ENCODE peak calls at places on chromosomes 7 and 10, in nine cellular contexts. K is DMS153; M is endothelial cell; B is brain microvascular endothelial cell; O is skeletal muscle cell; T is astrocyte of the spinal cord; C is GM10248; Z is AG10803; S is activated CD8-positive, alpha-beta memory T cell treated with anti-CD3 and anti-CD28 coated beads, Interleukin-2, amount 50 U/mL, for 4 hours. Y is an unnamed sample.

GRCh38 chr7:7254908-7255307 is 72.6 kb downstream of the C1GALT1 start:
- DNase-seq in K (no peak), M (no peak), B (no peak), O (no peak), T (no peak), C (no peak), Z (no peak), S (no peak), Y (no peak)

GRCh38 chr10:6108631-6109443 is 20.0 kb downstream of the RBM17 start:
- DNase-seq in K (no peak), M (peak), B (no peak), O (no peak), T (peak), C (peak), Z (peak), S (no peak), Y (peak)

GRCh38 chr7:22445140-22445722 is 54.8 kb downstream of the STEAP1B start:
- DNase-seq in K (peak), M (no peak), B (no peak), O (peak), T (peak), C (peak), Z (peak), S (no peak), Y (no peak)

GRCh38 chr10:19713800-19714525 is 102.3 kb upstream of the PLXDC2 start:
- DNase-seq in K (no peak), M (no peak), B (no peak), O (no peak), T (no peak), C (no peak), Z (no peak), S (no peak), Y (no peak)

GRCh38 chr10:58424176-58424575 is 39.0 kb downstream of the TFAM start:
- DNase-seq in K (no peak), M (no peak), B (peak), O (no peak), T (peak), C (no peak), Z (peak), S (no peak), Y (no peak)

GRCh38 chr10:75401569-75402485 is at the start of gene ZNF503:
- DNase-seq in K (peak), M (peak), B (peak), O (peak), T (peak), C (peak), Z (peak), S (no peak), Y (peak)

GRCh38 chr10:43819464-43820225 is 171.0 kb upstream of the ZNF32 start:
- DNase-seq in K (no peak), M (no peak), B (no peak), O (no peak), T (no peak), C (no peak), Z (no peak), S (no peak), Y (no peak)

GRCh38 chr10:63700209-63700934 is 179.2 kb downstream of the REEP3 start:
- DNase-seq in K (no peak), M (no peak), B (peak), O (peak), T (peak), C (no peak), Z (peak), S (no peak), Y (peak)

GRCh38 chr7:114708646-114709045 is 213.2 kb upstream of the MDFIC start:
- DNase-seq in K (no peak), M (no peak), B (no peak), O (no peak), T (no peak), C (no peak), Z (no peak), S (no peak), Y (no peak)

GRCh38 chr10:99435986-99436633 is 5.7 kb upstream of the GOT1 start:
- DNase-seq in K (no peak), M (peak), B (peak), O (no peak), T (peak), C (no peak), Z (peak), S (no peak), Y (peak)

GRCh38 chr10:58241346-58241745 is 26.3 kb downstream of the IPMK start:
- DNase-seq in K (no peak), M (no peak), B (peak), O (no peak), T (peak), C (no peak), Z (peak), S (no peak), Y (peak)

GRCh38 chr10:69839696-69840345 is 38.1 kb downstream of the COL13A1 start:
- DNase-seq in K (no peak), M (no peak), B (peak), O (no peak), T (peak), C (no peak), Z (peak), S (no peak), Y (peak)

Y was measured in AG20443.